ENCODE peak calls at places on chromosomes 3 and 15, in eight cellular contexts. U is PC-9, I is GM23338, Q is stomach, P is RWPE1, O is GM13976, X is esophagus squamous epithelium, J is psoas muscle. C is an unnamed sample.

GRCh38 chr3:170751083-170751893 is 118.7 kb downstream of the RPL22L1 start:
- DNase-seq in P (peak), Q (peak), U (peak), X (no peak), J (peak), O (no peak), I (no peak), C (no peak)

GRCh38 chr3:23664459-23664858 is 141.3 kb upstream of the UBE2E1 start:
- DNase-seq in P (no peak), Q (no peak), U (no peak), O (no peak), X (no peak), J (no peak), I (no peak), C (no peak)

GRCh38 chr3:196662711-196663571 is 23.4 kb downstream of the NRROS start:
- DNase-seq in J (no peak), P (no peak), U (no peak), O (no peak), I (no peak), Q (no peak), X (no peak), C (no peak)

GRCh38 chr3:4351164-4351855 is 48.1 kb downstream of the SETMAR start:
- DNase-seq in U (no peak), P (no peak), I (no peak), O (peak), X (no peak), J (no peak), Q (no peak), C (no peak)

GRCh38 chr3:44232407-44232806 is 9.3 kb upstream of the TOPAZ1 start:
- DNase-seq in U (no peak), I (no peak), Q (no peak), X (no peak), P (no peak), O (no peak), J (no peak), C (no peak)

GRCh38 chr15:66573719-66574641 is 8.2 kb upstream of the LCTL start:
- DNase-seq in X (no peak), Q (no peak), J (no peak), U (no peak), P (no peak), I (no peak), O (no peak), C (no peak)

GRCh38 chr3:107954845-107955244 is 136.0 kb downstream of the CD47 start:
- DNase-seq in U (no peak), I (no peak), Q (no peak), P (no peak), O (no peak), J (no peak), X (no peak), C (no peak)

GRCh38 chr3:55592572-55592971 is 105.5 kb upstream of the WNT5A start:
- DNase-seq in I (no peak), Q (no peak), J (no peak), P (no peak), U (peak), O (no peak), X (no peak), C (no peak)

GRCh38 chr15:83046558-83047127 is 20.4 kb downstream of the BTBD1 start:
- DNase-seq in X (no peak), J (no peak), I (no peak), P (peak), O (no peak), U (no peak), Q (no peak), C (no peak)

GRCh38 chr3:114827495-114827894 is 319.6 kb downstream of the ZBTB20 start:
- DNase-seq in O (peak), P (peak), Q (no peak), J (no peak), I (peak), X (no peak), U (no peak), C (no peak)

GRCh38 chr3:50625131-50625878 is 8.4 kb downstream of the MAPKAPK3 start:
- DNase-seq in J (no peak), I (peak), O (no peak), P (no peak), X (no peak), U (no peak), Q (no peak), C (no peak)

GRCh38 chr15:59741274-59741906 is 52.3 kb upstream of the BNIP2 start:
- DNase-seq in U (no peak), Q (no peak), I (peak), X (no peak), J (no peak), P (peak), O (no peak), C (no peak)
- TF ChIP-seq CTCF in U (peak), Q (no peak), I (peak), X (no peak), J (peak), P (peak), O (no peak), C (no peak)

GRCh38 chr3:121975702-121976302 is 46.2 kb downstream of the ILDR1 start:
- DNase-seq in P (no peak), U (no peak), X (no peak), J (no peak), O (no peak), I (no peak), Q (no peak), C (no peak)
- TF ChIP-seq CTCF in P (no peak), U (no peak), X (no peak), J (no peak), O (no peak), I (no peak), Q (no peak), C (no peak)

DNA sequence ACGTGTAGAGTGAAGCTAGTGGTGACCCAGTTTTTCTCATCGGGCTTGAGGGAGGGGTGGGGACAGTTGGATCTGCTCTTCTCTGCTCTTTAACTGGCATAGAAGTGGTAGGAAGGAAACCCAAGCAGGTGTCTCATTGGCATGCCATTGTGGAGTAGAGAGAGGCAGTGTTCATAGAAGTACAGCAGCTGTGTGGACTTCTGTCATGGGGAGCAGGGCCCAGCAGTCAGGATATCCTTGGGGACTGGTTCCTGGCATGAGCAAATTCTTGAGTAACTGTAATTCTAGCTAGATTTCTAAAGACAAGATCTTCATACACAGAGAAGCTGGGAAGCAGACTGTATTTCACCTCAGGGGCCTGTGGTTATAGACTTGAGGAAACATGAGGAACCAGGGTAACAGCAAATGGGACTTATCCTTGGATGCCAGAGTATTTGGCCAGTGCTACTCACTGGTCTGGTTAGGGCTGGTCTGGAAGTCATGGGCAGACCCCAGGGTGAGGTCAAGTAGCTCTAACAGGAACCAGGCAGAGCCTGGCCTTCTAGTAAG is 42.9 kb downstream of the CDIN1 start:
- DNase-seq in U (no peak), J (peak), O (no peak), I (no peak), P (no peak), Q (no peak), X (no peak), C (no peak)
- TF ChIP-seq CTCF in U (no peak), J (no peak), O (no peak), I (no peak), P (no peak), Q (no peak), X (no peak), C (no peak)

GRCh38 chr15:70182858-70183695 is 85.4 kb upstream of the TLE3 start:
- DNase-seq in X (no peak), U (no peak), I (peak), Q (no peak), P (no peak), O (no peak), J (no peak), C (no peak)
- TF ChIP-seq CTCF in X (no peak), U (no peak), I (peak), Q (no peak), P (no peak), O (no peak), J (no peak), C (no peak)

GRCh38 chr3:30668051-30668609 is 61.7 kb downstream of the TGFBR2 start:
- DNase-seq in U (no peak), J (no peak), X (no peak), O (no peak), I (no peak), Q (no peak), P (no peak), C (no peak)

GRCh38 chr3:30664884-30665283 is 58.5 kb downstream of the TGFBR2 start:
- DNase-seq in I (no peak), U (no peak), O (no peak), X (no peak), P (no peak), J (no peak), Q (no peak), C (no peak)

GRCh38 chr3:30665539-30665938 is 59.1 kb downstream of the TGFBR2 start:
- DNase-seq in X (no peak), I (no peak), Q (no peak), J (no peak), U (no peak), O (no peak), P (no peak), C (no peak)

GRCh38 chr3:30666564-30667249 is 60.3 kb downstream of the TGFBR2 start:
- DNase-seq in Q (no peak), U (no peak), I (peak), X (no peak), O (no peak), J (no peak), P (no peak), C (no peak)

GRCh38 chr3:30667250-30667585 is 60.8 kb downstream of the TGFBR2 start:
- DNase-seq in U (no peak), O (no peak), I (peak), J (no peak), Q (no peak), X (no peak), P (no peak), C (no peak)
- TF ChIP-seq CTCF in U (no peak), O (no peak), I (no peak), J (no peak), Q (no peak), X (no peak), P (no peak), C (no peak)

GRCh38 chr15:65561934-65562333 is 31.7 kb downstream of the HACD3 start:
- DNase-seq in O (no peak), P (no peak), U (no peak), I (no peak), X (no peak), Q (no peak), J (no peak), C (no peak)

GRCh38 chr15:65558997-65559760 is 28.9 kb downstream of the HACD3 start:
- DNase-seq in I (no peak), J (no peak), Q (no peak), O (no peak), X (no peak), P (no peak), U (no peak), C (no peak)

GRCh38 chr15:65559941-65560340 is 29.7 kb downstream of the HACD3 start:
- DNase-seq in U (no peak), O (no peak), Q (no peak), I (no peak), P (no peak), X (no peak), J (no peak), C (no peak)

GRCh38 chr15:65556622-65557021 is 26.4 kb downstream of the HACD3 start:
- DNase-seq in P (no peak), Q (no peak), J (no peak), U (no peak), O (no peak), I (no peak), X (no peak), C (no peak)

GRCh38 chr15:65558336-65558735 is 28.1 kb downstream of the HACD3 start:
- DNase-seq in I (no peak), U (no peak), X (no peak), P (no peak), O (no peak), J (no peak), Q (no peak), C (no peak)
- TF ChIP-seq CTCF in I (no peak), U (no peak), X (no peak), P (no peak), O (no peak), J (no peak), Q (no peak), C (no peak)